ENCODE peak calls at places on chromosomes 1 and 21, in seven cellular contexts. F is endothelial cell; B is D721Med; S is WTC11; C is CD8-positive, alpha-beta T cell; V is esophagus squamous epithelium; T is tibial artery. X is an unnamed sample.

GRCh38 chr1:23650344-23650990 is 41.1 kb upstream of the RPL11 start:
- DNase-seq in V (no peak), C (no peak), T (no peak), S (no peak), F (no peak), B (no peak), X (no peak)

GRCh38 chr21:26041441-26042180 is 129.0 kb downstream of the APP start:
- DNase-seq in F (no peak), V (no peak), B (no peak), T (peak), C (no peak), S (no peak), X (no peak)

GRCh38 chr1:247357062-247357780 is 25.6 kb upstream of the ZNF496 start:
- DNase-seq in S (no peak), V (no peak), C (no peak), B (no peak), F (no peak), T (no peak), X (no peak)

GRCh38 chr1:119321661-119322419 is 46.7 kb upstream of the HAO2 start:
- DNase-seq in V (no peak), F (no peak), B (no peak), C (no peak), S (no peak), T (no peak), X (no peak)

GRCh38 chr1:8870605-8871538 is 7.6 kb downstream of the ENO1 start:
- DNase-seq in V (no peak), C (no peak), B (no peak), S (no peak), T (no peak), F (no peak), X (no peak)

GRCh38 chr1:232367293-232367692 is 262.6 kb downstream of the SIPA1L2 start:
- DNase-seq in B (no peak), T (no peak), S (no peak), F (no peak), C (no peak), V (no peak), X (no peak)

GRCh38 chr1:23367791-23368561 is 1.7 kb downstream of the ZNF436 start:
- DNase-seq in T (peak), V (peak), S (peak), B (peak), F (peak), C (peak), X (peak)

GRCh38 chr1:179598631-179599030 is 7.0 kb downstream of the TDRD5 start:
- DNase-seq in F (no peak), B (no peak), S (no peak), C (no peak), V (no peak), T (no peak), X (no peak)

GRCh38 chr1:205528887-205529825 is 24.7 kb downstream of the CDK18 start:
- DNase-seq in T (peak), S (peak), C (peak), F (peak), V (peak), B (peak), X (peak)

GRCh38 chr21:15352009-15352408 is 287.2 kb upstream of the NRIP1 start:
- DNase-seq in T (no peak), V (no peak), F (no peak), B (no peak), C (no peak), S (no peak), X (no peak)

GRCh38 chr1:36238433-36238832 is 14.2 kb downstream of the THRAP3 start:
- DNase-seq in C (no peak), S (no peak), V (no peak), T (no peak), B (no peak), F (no peak), X (no peak)

GRCh38 chr1:1630965-1631792 is 794 bp upstream of the MMP23B start:
- DNase-seq in T (peak), V (no peak), B (no peak), C (no peak), S (peak), F (no peak), X (no peak)

GRCh38 chr1:39391741-39392679 is 99.4 kb upstream of the BMP8A start:
- DNase-seq in F (no peak), C (no peak), B (no peak), V (no peak), T (peak), S (no peak), X (no peak)

GRCh38 chr1:25028587-25028909 is 98.5 kb upstream of the RUNX3 start:
- DNase-seq in F (no peak), B (no peak), V (no peak), C (no peak), T (no peak), S (no peak), X (no peak)
- TF ChIP-seq CTCF in F (no peak), B (no peak), V (no peak), C (no peak), T (no peak), S (no peak), X (no peak)

GRCh38 chr1:18373882-18374493 is 106.7 kb upstream of the KLHDC7A start:
- DNase-seq in B (peak), F (peak), S (peak), T (no peak), V (no peak), C (no peak), X (peak)
- TF ChIP-seq CTCF in B (peak), F (peak), S (peak), T (no peak), V (no peak), C (no peak), X (peak)

GRCh38 chr1:169295425-169295824 is 72.2 kb downstream of the NME7 start:
- DNase-seq in B (no peak), C (no peak), V (no peak), T (no peak), F (no peak), S (no peak), X (no peak)

GRCh38 chr1:169295846-169296245 is 71.8 kb downstream of the NME7 start:
- DNase-seq in T (no peak), B (no peak), S (no peak), V (no peak), C (no peak), F (no peak), X (no peak)

GRCh38 chr1:169305356-169305755 is 62.2 kb downstream of the NME7 start:
- DNase-seq in C (no peak), S (no peak), B (no peak), T (no peak), V (no peak), F (no peak), X (no peak)

GRCh38 chr1:169305948-169306347 is 61.6 kb downstream of the NME7 start:
- DNase-seq in T (no peak), C (no peak), B (no peak), S (no peak), V (no peak), F (no peak), X (no peak)

GRCh38 chr1:169300854-169301253 is 66.7 kb downstream of the NME7 start:
- DNase-seq in B (no peak), T (no peak), S (no peak), C (no peak), V (no peak), F (no peak), X (no peak)
- TF ChIP-seq CTCF in B (no peak), T (no peak), S (no peak), C (no peak), V (no peak), F (no peak), X (no peak)

DNA sequence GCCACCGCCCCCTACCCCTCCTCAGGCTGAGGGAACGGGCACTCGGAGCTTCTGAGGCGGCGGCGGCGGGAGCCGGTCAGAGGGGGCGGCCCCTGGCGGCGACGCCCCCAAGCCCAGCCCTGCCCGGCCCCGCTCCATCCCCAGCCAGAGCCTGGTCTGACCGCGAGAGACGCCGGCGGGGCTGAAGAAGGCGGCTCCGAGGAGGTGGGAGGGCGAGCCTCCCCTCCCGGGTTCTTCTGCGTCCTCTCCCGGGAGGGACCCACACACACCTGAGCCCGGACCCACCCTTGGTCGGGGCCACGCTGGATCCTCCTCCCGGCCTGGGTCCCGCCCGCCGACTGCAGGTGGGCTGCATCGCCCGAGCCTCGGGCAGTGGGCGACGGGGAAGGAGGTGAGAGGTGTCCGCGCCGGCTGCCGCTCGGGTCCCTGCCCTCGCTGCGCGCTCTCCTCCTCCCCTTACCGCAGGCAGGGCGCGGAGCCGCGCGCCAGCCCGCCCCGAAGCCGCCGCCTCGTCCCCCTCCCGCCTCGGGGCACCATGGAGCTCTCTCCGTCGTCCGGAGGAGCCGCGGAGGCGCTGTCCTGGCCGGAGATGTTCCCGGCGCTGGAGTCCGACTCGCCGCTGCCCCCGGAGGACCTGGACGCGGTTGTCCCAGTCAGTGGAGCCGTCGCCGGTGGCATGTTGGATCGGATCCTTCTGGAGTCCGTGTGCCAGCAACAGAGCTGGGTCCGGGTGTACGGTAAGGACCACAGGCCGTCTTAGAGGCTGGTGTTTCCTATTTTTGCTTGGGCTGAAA is at the start of gene RASAL2:
- DNase-seq in T (peak), S (peak), F (peak), B (peak), C (no peak), V (no peak), X (peak)
- TF ChIP-seq CTCF in T (no peak), S (no peak), F (no peak), B (no peak), C (no peak), V (no peak), X (no peak)

DNA sequence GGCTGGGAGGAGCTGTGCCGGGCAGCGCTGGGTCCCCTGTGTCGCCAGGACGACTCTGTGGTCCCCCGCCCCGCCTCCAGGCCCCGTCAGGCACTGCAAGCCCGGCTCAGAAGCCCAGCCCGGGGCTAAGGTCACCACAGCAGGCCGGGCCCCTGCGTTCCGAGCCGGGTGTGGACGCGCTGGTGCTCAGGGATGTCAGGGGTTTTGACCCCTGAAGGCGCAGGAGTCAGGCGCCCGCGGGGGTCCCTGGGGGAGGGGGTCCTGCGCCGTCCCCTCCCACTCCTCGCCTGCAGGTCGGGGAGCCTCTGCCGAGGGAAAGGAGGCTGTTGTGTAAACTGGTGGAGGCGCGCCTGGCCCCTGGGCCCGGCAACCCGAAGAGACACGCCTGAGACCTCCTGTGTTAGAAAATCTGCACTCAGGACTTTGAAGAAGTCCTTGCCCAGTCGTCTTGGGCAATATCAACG is 23.7 kb upstream of the TMEM54 start:
- DNase-seq in F (peak), V (no peak), T (no peak), B (no peak), S (peak), C (no peak), X (no peak)
- TF ChIP-seq CTCF in F (no peak), V (no peak), T (no peak), B (no peak), S (no peak), C (no peak), X (no peak)

DNA sequence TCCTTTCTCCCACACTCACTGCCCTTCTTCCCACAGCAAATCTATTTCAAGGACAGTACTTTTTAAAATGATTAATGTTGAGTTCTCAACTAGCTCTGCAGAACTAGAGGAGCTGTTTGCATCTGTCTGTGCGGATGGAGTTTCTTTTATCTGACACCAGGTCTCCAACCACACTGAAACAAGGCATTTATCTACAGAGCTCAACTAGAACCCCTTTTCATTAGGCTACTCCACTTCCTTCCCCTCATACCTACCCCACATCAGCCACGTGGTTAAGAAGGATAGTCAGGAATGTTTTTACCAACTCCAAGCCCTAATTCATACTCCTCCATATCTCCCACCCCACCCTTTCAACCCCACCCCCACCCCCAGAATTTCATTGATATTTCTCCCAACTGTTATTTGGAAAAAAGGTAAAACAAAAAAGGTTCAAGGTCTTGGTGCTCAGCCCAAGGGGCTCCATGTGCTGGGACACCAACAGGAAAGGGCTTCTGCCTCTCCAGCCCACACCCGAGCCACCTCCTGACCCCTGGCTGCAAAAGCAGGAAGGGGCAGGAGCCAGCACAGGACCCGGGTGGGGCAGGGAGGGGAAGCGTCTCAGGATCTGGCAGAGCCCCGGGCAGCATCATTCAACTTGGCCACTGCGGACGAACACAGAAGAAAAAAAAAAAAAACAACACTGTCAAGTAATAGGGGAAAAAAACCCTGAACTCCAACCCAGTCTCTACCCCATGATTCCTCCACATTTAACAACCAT is 7.0 kb downstream of the ENSA start:
- DNase-seq in S (peak), V (no peak), F (peak), T (peak), C (no peak), B (no peak), X (peak)
- TF ChIP-seq CTCF in S (no peak), V (no peak), F (no peak), T (no peak), C (no peak), B (no peak), X (no peak)

GRCh38 chr1:174258148-174258550 is 98.8 kb downstream of the RABGAP1L start:
- DNase-seq in F (peak), B (peak), T (no peak), C (peak), S (peak), V (no peak), X (peak)
- TF ChIP-seq CTCF in F (peak), B (peak), T (peak), C (peak), S (peak), V (peak), X (peak)

DNA sequence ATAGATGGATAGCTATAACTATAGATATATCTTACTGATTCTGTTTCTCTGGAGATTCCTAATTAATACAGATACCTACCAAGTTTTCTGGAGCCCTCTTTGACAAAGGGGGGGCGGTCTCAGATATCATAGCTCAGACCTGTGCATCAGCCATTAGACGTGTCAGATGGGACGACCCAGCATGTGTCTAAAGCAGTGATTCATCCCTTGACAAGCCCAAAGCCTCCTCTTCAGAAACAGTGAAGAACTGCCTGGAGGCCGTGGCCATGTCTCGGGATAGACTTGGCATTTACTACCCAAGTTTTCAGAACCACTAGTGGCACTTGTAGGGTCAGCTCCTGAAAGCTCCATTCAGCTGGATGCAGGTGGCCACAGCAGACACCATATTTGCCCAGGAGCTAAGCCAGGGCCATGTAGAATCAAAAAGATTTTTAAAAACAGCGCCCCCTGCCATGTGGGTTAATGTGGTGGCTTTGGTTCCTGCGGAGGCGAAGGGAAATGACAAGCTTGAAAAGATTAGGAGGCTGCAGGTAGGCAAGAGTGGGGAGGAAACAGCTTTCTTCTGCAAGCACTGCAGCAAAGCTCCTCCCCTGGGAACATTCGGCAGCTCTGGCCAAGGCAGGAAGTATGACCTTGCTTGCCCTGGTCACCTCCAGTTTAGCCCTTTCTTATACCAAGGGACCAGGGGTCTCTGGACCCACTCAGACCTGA is 82.2 kb downstream of the FBXO2 start:
- DNase-seq in F (peak), B (no peak), V (no peak), C (no peak), S (peak), T (no peak), X (no peak)
- TF ChIP-seq CTCF in F (peak), B (peak), V (no peak), C (no peak), S (peak), T (no peak), X (no peak)